ENCODE peak calls at places on chromosomes 16 and 17, in nine cellular contexts. D, B, T, Q, O, X, Y, R and C are unnamed samples.

GRCh38 chr17:16969931-16970906 is 1.7 kb downstream of the TNFRSF13B start:
- DNase-seq in Q (no peak), D (no peak), X (no peak), O (no peak), B (no peak), Y (no peak), T (no peak), R (no peak), C (no peak)

GRCh38 chr16:53504161-53504663 is 1.2 kb upstream of the AKTIP start:
- DNase-seq in T (no peak), B (peak; percentile 31), Q (no peak), O (peak; percentile 27), D (no peak), Y (no peak), R (no peak), X (peak; percentile 47), C (peak; percentile 84)

GRCh38 chr16:87538160-87538559 is 45.3 kb upstream of the ZCCHC14 start:
- DNase-seq in D (no peak), Y (no peak), O (no peak), B (peak; percentile 59), R (no peak), T (no peak), Q (no peak), X (no peak), C (no peak)

GRCh38 chr16:85310868-85311585 is 198.8 kb upstream of the CIBAR2 start:
- DNase-seq in R (no peak), T (no peak), Q (no peak), O (peak; percentile 68), X (no peak), D (no peak), B (no peak), Y (no peak), C (no peak)

GRCh38 chr16:5007256-5007655 is 26.5 kb downstream of the NAGPA start:
- DNase-seq in R (no peak), O (no peak), T (no peak), B (no peak), X (no peak), Y (no peak), Q (no peak), D (no peak), C (peak; percentile 49)

GRCh38 chr17:55852734-55853133 is 101.9 kb downstream of the PCTP start:
- DNase-seq in Q (no peak), X (no peak), R (no peak), T (no peak), Y (no peak), D (no peak), B (no peak), O (no peak), C (no peak)

GRCh38 chr17:62597920-62598319 is 29.6 kb upstream of the MRC2 start:
- DNase-seq in B (no peak), O (no peak), Y (no peak), Q (no peak), D (no peak), T (no peak), R (no peak), X (no peak), C (no peak)

GRCh38 chr16:10835281-10835931 is 16.8 kb upstream of the TVP23A start:
- DNase-seq in T (no peak), Y (no peak), Q (no peak), O (no peak), X (no peak), D (no peak), B (no peak), R (no peak), C (peak; percentile 41)

GRCh38 chr17:44362964-44363612 is 565 bp downstream of the FAM171A2 start:
- DNase-seq in D (peak; percentile 51), Q (no peak), X (no peak), Y (no peak), B (no peak), O (peak; percentile 53), R (no peak), T (no peak), C (peak; percentile 79)

GRCh38 chr17:47829870-47830269 is 1.5 kb downstream of the MRPL10 start:
- DNase-seq in O (no peak), Y (no peak), X (no peak), Q (no peak), D (peak; percentile 71), B (no peak), R (peak; percentile 58), T (no peak), C (no peak)

GRCh38 chr17:47830396-47830907 is 889 bp downstream of the MRPL10 start:
- DNase-seq in X (no peak), Y (no peak), O (no peak), T (no peak), R (no peak), Q (no peak), B (no peak), D (no peak), C (no peak)

GRCh38 chr17:47830991-47831933 is at the start of the genes LRRC46 and MRPL10:
- DNase-seq in Q (peak; percentile 82), X (peak; percentile 91), T (peak; percentile 83), D (peak; percentile 96), O (peak; percentile 97), R (peak; percentile 87), B (peak; percentile 90), Y (peak; percentile 81), C (peak; percentile 97)

GRCh38 chr17:47834756-47835155 is 3.3 kb downstream of the LRRC46 start:
- DNase-seq in D (no peak), Q (no peak), X (no peak), T (no peak), R (no peak), Y (no peak), O (no peak), B (no peak), C (no peak)

GRCh38 chr17:47831934-47832327 is 461 bp downstream of the LRRC46 start:
- DNase-seq in R (no peak), T (no peak), Q (no peak), Y (no peak), X (no peak), D (no peak), O (no peak), B (no peak), C (no peak)
- H3K4me3 ChIP-seq in R (peak overlapping the region; percentile 98), T (peak overlapping the region; percentile 97), Q (peak overlapping the region; percentile 98), Y (peak overlapping the region; percentile 81), X (peak overlapping the region; percentile 97), D (peak overlapping the region; percentile 63), O (peak overlapping the region; percentile 79), B (peak overlapping the region; percentile 40), C (no peak overlapping the region)

DNA sequence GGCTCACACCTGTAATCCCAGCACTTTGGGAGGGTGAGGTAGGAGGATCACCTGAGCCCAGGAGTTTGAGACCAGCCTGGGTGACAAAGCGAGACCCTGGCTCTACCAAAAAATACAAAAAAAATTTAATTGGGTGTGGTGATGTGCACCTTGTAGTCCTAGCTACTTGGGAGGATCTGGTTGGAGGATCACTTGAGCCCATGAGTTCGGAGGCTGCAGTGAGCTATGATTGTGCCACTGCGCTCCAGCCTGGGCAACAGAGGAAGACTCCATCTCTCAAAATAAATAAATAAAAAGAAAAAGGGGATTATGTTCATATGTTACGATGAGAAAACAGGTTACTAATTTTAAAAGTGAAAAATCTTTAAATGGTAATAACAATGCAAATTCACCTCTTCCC is 996 bp downstream of the MLKL start:
- DNase-seq in O (no peak), Y (no peak), D (no peak), R (no peak), X (no peak), Q (no peak), T (no peak), B (no peak), C (no peak)
- H3K4me3 ChIP-seq in O (no peak overlapping the region), Y (peak overlapping the region; percentile 69), D (peak overlapping the region; percentile 62), R (peak overlapping the region; percentile 59), X (peak overlapping the region; percentile 82), Q (peak overlapping the region; percentile 85), T (peak overlapping the region; percentile 71), B (no peak overlapping the region), C (peak overlapping the region; percentile 75)

GRCh38 chr17:41547378-41547841 is 19.3 kb upstream of the KRT19 start:
- DNase-seq in O (peak; percentile 74), R (no peak), Q (no peak), Y (no peak), D (no peak), B (no peak), T (no peak), X (no peak), C (peak; percentile 67)

GRCh38 chr17:41544935-41545334 is 16.8 kb upstream of the KRT19 start:
- DNase-seq in Y (no peak), B (no peak), T (no peak), D (no peak), Q (no peak), X (no peak), R (no peak), O (no peak), C (peak; percentile 20)

GRCh38 chr17:41545829-41546410 is 17.8 kb upstream of the KRT19 start:
- DNase-seq in Y (no peak), B (no peak), X (no peak), D (no peak), T (no peak), R (no peak), Q (no peak), O (no peak), C (no peak)

GRCh38 chr17:41547921-41548843 is 20.1 kb upstream of the KRT19 start:
- DNase-seq in R (no peak), D (peak; percentile 95), Q (peak; percentile 89), T (no peak), X (peak; percentile 12), B (peak; percentile 98), O (no peak), Y (peak; percentile 73), C (peak; percentile 94)

GRCh38 chr17:41546819-41547218 is 18.7 kb upstream of the KRT19 start:
- DNase-seq in Y (no peak), R (no peak), T (no peak), B (no peak), D (no peak), O (no peak), Q (no peak), X (no peak), C (peak; percentile 16)
- H3K4me3 ChIP-seq in Y (no peak overlapping the region), R (no peak overlapping the region), T (no peak overlapping the region), B (no peak overlapping the region), D (no peak overlapping the region), O (no peak overlapping the region), Q (no peak overlapping the region), X (no peak overlapping the region), C (no peak overlapping the region)

GRCh38 chr17:67491009-67491677 is 114.1 kb downstream of the PITPNC1 start:
- DNase-seq in Q (peak; percentile 93), D (peak; percentile 90), O (no peak), B (peak; percentile 98), Y (peak; percentile 98), X (peak; percentile 99), T (peak; percentile 63), R (no peak), C (peak; percentile 91)

GRCh38 chr17:67491678-67492019 is 114.6 kb downstream of the PITPNC1 start:
- DNase-seq in Y (no peak), T (no peak), R (no peak), O (no peak), X (no peak), D (no peak), B (no peak), Q (no peak), C (no peak)

GRCh38 chr17:67492251-67492740 is 115.2 kb downstream of the PITPNC1 start:
- DNase-seq in Q (no peak), X (no peak), R (no peak), B (no peak), O (no peak), D (no peak), T (no peak), Y (no peak), C (no peak)

GRCh38 chr17:67493811-67494210 is 116.7 kb downstream of the PITPNC1 start:
- DNase-seq in T (no peak), B (no peak), D (no peak), Y (no peak), X (no peak), Q (no peak), O (no peak), R (no peak), C (no peak)

GRCh38 chr17:67492824-67493490 is 115.9 kb downstream of the PITPNC1 start:
- DNase-seq in Y (no peak), X (no peak), B (peak; percentile 31), D (no peak), Q (no peak), O (no peak), T (no peak), R (no peak), C (no peak)
- H3K4me3 ChIP-seq in Y (no peak overlapping the region), X (no peak overlapping the region), B (no peak overlapping the region), D (no peak overlapping the region), Q (no peak overlapping the region), O (no peak overlapping the region), T (no peak overlapping the region), R (no peak overlapping the region), C (no peak overlapping the region)